ENCODE peak calls at places on chromosomes 7 and 10, in ten cellular contexts. S is GM10248; M is CD4-positive, alpha-beta T cell; C is lung; E is adrenal gland; N is prostate gland; Z is cardiac muscle cell; U is OCI-LY7; V is nephron progenitor cell; H is HFFc6. L is an unnamed sample.

GRCh38 chr10:6491841-6492609 is 88.1 kb downstream of the PRKCQ start:
- DNase-seq in N (no peak), M (no peak), Z (no peak), E (no peak), U (no peak), H (no peak), S (no peak), V (no peak), C (no peak), L (peak)

GRCh38 chr7:1367501-1367900 is 91.8 kb downstream of the MICALL2 start:
- DNase-seq in H (no peak), V (no peak), S (no peak), U (no peak), M (no peak), C (no peak), E (no peak), N (no peak), Z (no peak), L (no peak)

GRCh38 chr7:34225193-34225592 is 319.9 kb downstream of the BMPER start:
- DNase-seq in Z (no peak), V (no peak), U (no peak), S (no peak), M (no peak), C (no peak), H (no peak), E (no peak), N (no peak), L (no peak)

GRCh38 chr7:126696639-126697038 is 556.1 kb downstream of the GRM8 start:
- DNase-seq in E (no peak), Z (no peak), C (no peak), V (no peak), N (no peak), S (no peak), H (no peak), U (no peak), M (no peak), L (no peak)

GRCh38 chr10:45015590-45015989 is 14.9 kb downstream of the ZNF22 start:
- DNase-seq in V (no peak), N (no peak), S (no peak), Z (no peak), C (no peak), E (no peak), U (no peak), M (no peak), H (no peak), L (no peak)

GRCh38 chr7:148865283-148865682 is 18.8 kb downstream of the EZH2 start:
- DNase-seq in C (no peak), M (no peak), Z (no peak), E (no peak), U (no peak), N (no peak), H (no peak), S (no peak), V (no peak), L (no peak)

GRCh38 chr7:49773939-49774458 is 561 bp downstream of the VWC2 start:
- DNase-seq in V (peak), C (no peak), U (no peak), N (no peak), E (no peak), M (no peak), H (no peak), Z (no peak), S (no peak), L (no peak)

GRCh38 chr7:1679966-1680730 is 10.1 kb downstream of the ELFN1 start:
- DNase-seq in C (no peak), M (no peak), H (no peak), E (no peak), N (no peak), Z (no peak), U (no peak), S (peak), V (no peak), L (no peak)

GRCh38 chr7:78165454-78165853 is 366.9 kb downstream of the PHTF2 start:
- DNase-seq in H (no peak), C (no peak), E (no peak), U (no peak), Z (no peak), S (no peak), N (no peak), V (no peak), M (no peak), L (no peak)

GRCh38 chr7:129394982-129395906 is 39.0 kb upstream of the STRIP2 start:
- DNase-seq in U (no peak), C (no peak), Z (no peak), H (no peak), S (no peak), V (no peak), E (peak), N (no peak), M (no peak), L (no peak)

GRCh38 chr7:10940748-10941358 is 32.8 kb upstream of the PHF14 start:
- DNase-seq in M (peak), S (peak), U (peak), C (no peak), Z (no peak), E (no peak), N (peak), V (no peak), H (no peak), L (peak)

GRCh38 chr7:108247646-108248045 is 117.5 kb upstream of the LAMB4 start:
- DNase-seq in E (no peak), U (no peak), N (no peak), H (no peak), M (no peak), C (no peak), V (no peak), S (no peak), Z (peak), L (no peak)

GRCh38 chr7:26815452-26815851 is 48.9 kb downstream of the SKAP2 start:
- DNase-seq in H (no peak), M (no peak), E (no peak), C (no peak), N (no peak), Z (no peak), V (no peak), S (no peak), U (no peak), L (no peak)

GRCh38 chr10:2575460-2575859 is 491.9 kb upstream of the PFKP start:
- DNase-seq in Z (no peak), U (no peak), N (no peak), E (no peak), C (no peak), V (no peak), M (no peak), S (no peak), H (no peak), L (no peak)
- TF ChIP-seq CTCF in Z (no peak), U (no peak), N (no peak), E (no peak), C (no peak), V (no peak), M (no peak), S (no peak), H (no peak), L (no peak)

GRCh38 chr10:88318803-88319202 is 264.3 kb downstream of the RNLS start:
- DNase-seq in S (no peak), Z (no peak), E (no peak), U (peak), V (no peak), M (no peak), N (no peak), H (no peak), C (no peak), L (peak)
- TF ChIP-seq CTCF in S (no peak), Z (no peak), E (peak), U (peak), V (no peak), M (no peak), N (no peak), H (peak), C (no peak), L (peak)

GRCh38 chr10:73769396-73769795 is 12.5 kb upstream of the CHCHD1 start:
- DNase-seq in V (no peak), U (no peak), M (no peak), S (no peak), Z (no peak), N (no peak), C (no peak), E (no peak), H (no peak), L (no peak)

GRCh38 chr10:73771722-73772279 is 10.0 kb upstream of the CHCHD1 start:
- DNase-seq in Z (peak), S (peak), C (no peak), V (peak), N (peak), M (peak), U (peak), H (no peak), E (peak), L (peak)

GRCh38 chr10:73772280-73773151 is 9.3 kb upstream of the CHCHD1 start:
- DNase-seq in U (peak), H (peak), C (peak), E (peak), N (peak), Z (peak), S (peak), V (peak), M (peak), L (peak)

GRCh38 chr10:73773152-73773879 is 8.5 kb upstream of the CHCHD1 start:
- DNase-seq in V (no peak), M (no peak), C (no peak), S (no peak), E (peak), H (no peak), Z (no peak), U (peak), N (no peak), L (peak)

DNA sequence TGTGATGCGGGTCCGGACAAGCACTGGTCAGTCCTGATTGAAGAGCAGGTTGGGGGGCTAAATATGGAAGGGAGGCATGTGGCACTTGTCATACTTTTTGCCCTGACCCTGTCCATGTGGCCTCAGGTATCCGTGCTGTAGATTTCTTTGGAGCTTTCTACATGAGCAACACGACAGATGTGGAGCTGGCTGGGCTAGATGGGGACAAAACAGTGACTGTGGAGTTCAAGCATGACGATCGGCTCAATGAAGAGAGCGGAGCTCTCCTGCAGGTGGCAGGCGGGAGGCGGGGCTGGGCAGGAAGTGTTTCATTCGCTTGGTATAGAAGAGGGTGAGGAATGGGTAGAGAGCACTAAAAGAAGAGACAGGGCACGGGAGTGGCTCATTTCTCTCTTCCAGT is 13.0 kb upstream of the CHCHD1 start:
- DNase-seq in V (no peak), M (peak), C (no peak), Z (no peak), E (no peak), U (peak), N (no peak), S (peak), H (no peak), L (peak)
- TF ChIP-seq CTCF in V (no peak), M (peak), C (no peak), Z (no peak), E (no peak), U (peak), N (no peak), S (peak), H (no peak), L (peak)

DNA sequence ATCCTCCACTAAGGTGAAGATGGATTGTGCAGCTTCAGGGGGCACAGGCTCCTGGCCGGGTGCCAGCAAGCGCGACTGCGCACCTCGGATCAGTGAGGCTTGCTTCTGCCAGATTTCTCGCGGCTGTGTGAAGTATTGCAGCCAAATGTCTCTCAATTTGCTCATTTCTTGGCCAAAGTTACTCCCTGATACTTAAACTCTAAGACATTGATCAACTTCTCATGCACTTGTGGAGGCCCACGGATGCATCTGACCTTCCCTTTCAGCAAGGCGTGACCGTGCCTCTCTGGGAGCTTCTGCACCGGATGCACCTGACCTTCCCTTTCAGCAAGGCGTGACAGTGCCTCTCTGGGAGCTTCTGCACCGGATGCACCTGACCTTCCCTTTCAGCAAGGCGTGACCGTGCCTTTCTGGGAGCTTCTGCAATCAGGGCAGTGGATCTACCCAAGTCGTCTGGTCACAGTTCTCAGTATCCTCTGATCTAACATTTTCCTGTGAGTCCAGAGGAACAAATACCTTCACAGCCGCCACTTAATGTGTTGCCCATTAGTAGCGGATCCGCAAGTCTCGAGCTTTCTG is 248.3 kb downstream of the ADARB2 start:
- DNase-seq in M (no peak), E (no peak), C (no peak), Z (no peak), N (no peak), S (peak), H (no peak), V (no peak), U (peak), L (peak)
- TF ChIP-seq CTCF in M (no peak), E (no peak), C (no peak), Z (no peak), N (no peak), S (no peak), H (no peak), V (no peak), U (peak), L (no peak)

GRCh38 chr10:120181154-120181553 is 275.9 kb upstream of the PLPP4 start:
- DNase-seq in S (no peak), C (no peak), E (no peak), M (no peak), N (no peak), Z (no peak), U (no peak), V (no peak), H (no peak), L (no peak)
- TF ChIP-seq CTCF in S (no peak), C (no peak), E (no peak), M (no peak), N (no peak), Z (no peak), U (no peak), V (no peak), H (no peak), L (no peak)

DNA sequence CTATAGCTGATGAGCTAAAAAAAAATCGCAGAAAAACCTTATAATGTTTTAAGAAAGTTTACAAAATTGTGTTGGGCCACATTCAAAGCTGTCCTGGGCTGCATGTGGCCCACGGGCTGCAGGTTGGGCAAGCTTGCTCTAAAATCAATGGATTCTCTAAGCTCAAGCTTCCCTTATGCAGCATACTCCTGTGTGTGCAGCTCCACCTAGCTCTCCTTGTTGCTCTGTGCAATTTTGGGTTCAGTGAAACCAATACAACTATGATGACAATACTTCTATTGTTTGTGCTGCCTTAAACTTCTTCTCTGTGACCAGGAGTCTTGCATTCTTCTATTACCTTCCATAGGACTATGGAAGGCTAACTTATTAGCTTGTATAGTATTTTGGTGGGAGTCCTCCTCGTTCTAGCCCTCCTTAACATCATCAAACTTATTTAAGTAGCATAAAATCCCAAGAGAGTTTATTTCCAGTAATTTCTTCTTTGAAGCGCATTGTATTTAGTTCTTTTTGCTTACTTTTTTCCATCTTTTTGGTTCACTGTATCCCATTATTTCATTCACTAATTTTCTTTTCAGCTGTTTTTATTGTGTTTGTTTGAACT is 170.9 kb upstream of the SMIM30 start:
- DNase-seq in C (no peak), H (peak), Z (peak), U (peak), E (no peak), S (peak), M (no peak), V (no peak), N (no peak), L (peak)
- TF ChIP-seq CTCF in C (no peak), H (peak), Z (peak), U (peak), E (no peak), S (peak), M (no peak), V (no peak), N (peak), L (peak)

GRCh38 chr10:62636825-62637248 is 167.7 kb upstream of the ADO start:
- DNase-seq in N (no peak), Z (peak), C (no peak), E (no peak), H (no peak), M (no peak), V (no peak), S (no peak), U (peak), L (peak)
- TF ChIP-seq CTCF in N (no peak), Z (peak), C (no peak), E (peak), H (peak), M (peak), V (no peak), S (no peak), U (peak), L (no peak)

GRCh38 chr7:35971133-35971995 is 170.5 kb downstream of the SEPTIN7 start:
- DNase-seq in H (no peak), M (no peak), U (no peak), E (no peak), S (peak), Z (peak), N (no peak), V (no peak), C (no peak), L (no peak)
- TF ChIP-seq CTCF in H (no peak), M (no peak), U (no peak), E (peak), S (peak), Z (peak), N (no peak), V (no peak), C (no peak), L (no peak)

L was measured in activated CD8-positive, alpha-beta T cell treated with anti-CD3 and anti-CD28 coated beads for 36 hours.